ENCODE peak calls at places on chromosome 11, in four cellular contexts. B is H9, H is IMR-90, Q is H1. L is an unnamed sample.

GRCh38 chr11:126834149-126834548 is 166.4 kb downstream of the KIRREL3 start:
- DNase-seq in H (peak), Q (no peak), B (no peak), L (no peak)

GRCh38 chr11:115656684-115657083 is 152.5 kb upstream of the CADM1 start:
- DNase-seq in B (no peak), H (no peak), Q (no peak), L (no peak)

GRCh38 chr11:63768232-63769043 is at the start of gene ZFTA:
- DNase-seq in Q (no peak), B (peak), H (peak), L (peak)

GRCh38 chr11:2521681-2522630 is 77.1 kb downstream of the KCNQ1 start:
- DNase-seq in B (peak), H (no peak), Q (no peak), L (no peak)

GRCh38 chr11:57391111-57391510 is 661 bp upstream of the PRG2 start:
- DNase-seq in Q (no peak), H (no peak), B (no peak), L (no peak)

GRCh38 chr11:22037505-22037904 is 155.4 kb upstream of the ANO5 start:
- DNase-seq in Q (no peak), B (peak), H (no peak), L (peak)

GRCh38 chr11:24356501-24356900 is 140.4 kb upstream of the LUZP2 start:
- DNase-seq in Q (no peak), B (no peak), H (peak), L (peak)

GRCh38 chr11:113331436-113331835 is 17.1 kb downstream of the TTC12 start:
- DNase-seq in H (no peak), Q (no peak), B (no peak), L (no peak)

GRCh38 chr11:21727102-21727501 is 465.8 kb upstream of the ANO5 start:
- DNase-seq in H (no peak), Q (no peak), B (no peak), L (peak)

GRCh38 chr11:64186205-64187165 is 514 bp downstream of the STIP1 start:
- DNase-seq in Q (no peak), H (peak), B (no peak), L (peak)

GRCh38 chr11:15589070-15589626 is 474.4 kb downstream of the INSC start:
- DNase-seq in H (no peak), B (no peak), Q (no peak), L (peak)

GRCh38 chr11:89347071-89347470 is 144.1 kb downstream of the NOX4 start:
- DNase-seq in H (no peak), B (no peak), Q (no peak), L (no peak)

GRCh38 chr11:71527576-71528210 is 626 bp downstream of the KRTAP5-7 start:
- DNase-seq in H (no peak), B (no peak), Q (no peak), L (no peak)

GRCh38 chr11:119144825-119145476 is 3.9 kb upstream of the ABCG4 start:
- DNase-seq in Q (no peak), B (peak), H (peak), L (peak)

GRCh38 chr11:117986981-117987495 is 844 bp downstream of the IL10RA start:
- DNase-seq in B (no peak), Q (no peak), H (no peak), L (no peak)

GRCh38 chr11:31856248-31856647 is 45.1 kb upstream of the PAX6 start:
- DNase-seq in Q (no peak), H (no peak), B (no peak), L (no peak)

GRCh38 chr11:68531129-68531693 is 70.7 kb downstream of the PPP6R3 start:
- DNase-seq in Q (no peak), H (no peak), B (no peak), L (no peak)

DNA sequence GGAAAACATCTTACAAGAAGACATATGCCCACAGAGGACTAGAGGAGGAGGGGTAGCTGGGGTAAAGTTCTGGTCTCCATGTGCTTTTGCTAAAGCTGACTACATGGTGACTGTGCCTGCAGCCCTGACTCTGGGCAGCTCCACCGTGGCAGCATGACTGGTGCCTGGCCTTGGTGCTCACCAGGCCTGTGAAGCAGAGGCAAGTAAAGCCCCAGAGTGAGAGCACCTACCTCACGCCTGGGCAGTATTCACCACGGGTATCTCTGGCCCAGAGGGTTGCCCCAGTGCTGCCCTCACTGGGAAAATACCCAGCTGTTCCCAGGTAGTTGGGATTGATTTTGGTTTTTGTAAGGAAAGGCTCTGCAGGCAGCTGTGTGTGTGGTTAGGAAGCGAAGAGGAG is 78.3 kb downstream of the CTTN start:
- DNase-seq in B (no peak), Q (no peak), H (peak), L (no peak)
- H4K5ac ChIP-seq in B (no peak), Q (no peak), H (no peak), L (no peak)

DNA sequence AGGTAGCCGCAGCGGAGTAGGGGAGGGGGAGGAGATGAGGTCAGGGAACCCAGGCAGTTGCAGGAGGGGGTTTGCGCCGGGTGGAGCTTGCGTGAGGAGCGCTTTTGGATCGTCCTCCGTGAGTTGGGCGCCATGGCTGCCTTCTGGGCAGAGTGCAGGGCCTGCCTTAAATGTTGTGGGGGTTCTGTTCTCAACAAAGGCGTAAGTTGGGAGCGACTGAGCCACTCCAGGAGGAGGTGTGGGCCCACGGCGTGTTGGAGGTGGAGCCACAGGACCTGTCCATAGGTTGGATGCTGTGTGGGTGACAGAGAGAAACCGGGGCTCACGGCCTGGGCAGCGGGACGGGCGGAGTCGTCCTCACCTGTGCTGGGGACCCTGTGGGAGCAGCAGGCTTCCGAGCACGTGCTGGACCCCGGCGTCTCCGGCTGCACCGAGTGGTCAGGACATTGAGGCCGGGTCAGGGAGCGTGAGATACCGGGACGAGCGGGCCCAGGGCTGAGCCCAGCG is 1.1 kb upstream of the PGGHG start:
- DNase-seq in B (peak), H (no peak), Q (no peak), L (no peak)
- H3K23ac ChIP-seq in B (no peak), H (peak), Q (no peak), L (no peak)

GRCh38 chr11:103623933-103624332 is 412.5 kb upstream of the DDI1 start:
- DNase-seq in B (no peak), Q (no peak), H (no peak), L (no peak)

GRCh38 chr11:103624708-103625623 is 411.5 kb upstream of the DDI1 start:
- DNase-seq in H (peak), B (no peak), Q (no peak), L (peak)

GRCh38 chr11:103628121-103628520 is 408.3 kb upstream of the DDI1 start:
- DNase-seq in Q (no peak), H (no peak), B (no peak), L (no peak)

GRCh38 chr11:103622296-103622695 is 414.1 kb upstream of the DDI1 start:
- DNase-seq in H (no peak), Q (no peak), B (no peak), L (no peak)

DNA sequence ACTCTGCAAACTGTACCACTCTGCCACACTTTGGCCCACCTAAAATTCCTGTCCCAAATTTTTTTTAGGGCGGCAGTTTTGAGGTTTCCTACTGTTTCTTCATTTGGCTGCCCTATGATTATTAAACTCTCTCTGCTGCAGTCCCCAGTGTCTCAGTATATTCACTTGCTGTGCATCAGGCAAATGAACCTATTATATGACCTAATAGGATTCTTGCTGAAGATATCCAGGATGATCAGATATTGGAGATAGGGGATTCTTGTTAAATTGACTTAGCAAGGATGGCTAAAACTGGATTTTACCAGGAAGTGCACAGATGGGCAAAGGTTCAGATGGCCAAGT is 410.8 kb upstream of the DDI1 start:
- DNase-seq in B (no peak), Q (no peak), H (no peak), L (no peak)
- H3K27ac ChIP-seq in B (no peak), Q (no peak), H (peak), L (no peak)

GRCh38 chr11:13033760-13034533 is 24.8 kb downstream of the RASSF10 start:
- DNase-seq in B (no peak), H (no peak), Q (no peak), L (no peak)
- H4K5ac ChIP-seq in B (no peak), H (no peak), Q (no peak), L (no peak)

DNA sequence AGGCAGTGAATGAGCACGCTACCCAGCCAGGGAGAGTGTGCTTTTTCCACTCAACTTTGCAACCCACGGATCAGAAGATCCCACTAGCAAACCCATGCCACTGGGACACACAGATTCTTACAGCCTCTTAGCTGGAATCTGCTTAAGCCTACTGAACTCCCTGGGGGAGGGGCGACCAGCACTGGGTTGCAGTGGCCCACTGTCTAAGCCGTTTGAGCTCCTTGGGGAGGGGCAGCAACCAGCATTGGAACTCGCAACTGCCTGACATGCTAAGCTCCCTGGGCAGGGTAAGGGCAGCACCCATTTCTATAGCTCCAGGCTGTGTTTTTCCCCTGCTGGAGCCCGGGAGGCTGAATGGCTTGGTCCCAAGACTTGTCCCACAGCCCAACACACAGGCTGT is 99.6 kb downstream of the FAM168A start:
- DNase-seq in H (no peak), B (no peak), Q (no peak), L (no peak)
- H3K23ac ChIP-seq in H (no peak), B (no peak), Q (no peak), L (no peak)

DNA sequence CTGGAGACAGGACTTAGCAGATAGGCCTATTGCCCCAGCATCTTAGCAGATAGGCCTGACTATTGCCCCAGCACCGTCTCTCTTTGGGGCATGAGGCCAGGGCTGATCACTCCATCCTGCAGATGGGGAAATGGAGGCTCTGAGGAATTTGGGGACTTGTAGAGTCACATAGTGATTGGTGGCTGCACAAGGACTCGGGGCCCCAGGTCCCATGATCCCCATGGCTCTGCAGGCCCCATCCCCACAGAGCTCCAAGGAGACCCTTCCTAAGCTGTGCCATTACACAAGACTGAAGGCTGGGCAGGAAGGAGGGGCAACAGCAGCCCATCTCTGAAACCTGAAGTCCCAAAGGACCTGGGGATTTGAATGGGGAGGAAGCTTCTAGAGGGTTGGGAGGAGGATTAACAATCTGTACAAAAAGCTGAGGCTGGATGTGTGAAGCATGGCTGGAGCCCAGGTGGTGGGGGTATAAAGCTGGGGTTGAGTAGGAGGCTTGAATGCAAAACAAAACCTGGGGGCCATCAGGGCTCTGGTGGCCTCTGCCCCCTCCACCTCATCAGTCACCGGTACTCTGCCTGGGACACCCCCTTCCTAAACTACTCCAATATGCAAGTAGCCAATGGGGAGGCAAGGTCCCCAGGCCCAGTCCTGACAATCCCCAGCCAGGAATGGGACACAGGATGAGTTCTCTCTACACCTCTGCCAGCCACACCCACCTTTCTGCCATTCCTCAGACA is 1.5 kb downstream of the ARAP1 start:
- DNase-seq in H (no peak), Q (no peak), B (no peak), L (no peak)
- H3K27ac ChIP-seq in H (no peak), Q (no peak), B (no peak), L (no peak)

DNA sequence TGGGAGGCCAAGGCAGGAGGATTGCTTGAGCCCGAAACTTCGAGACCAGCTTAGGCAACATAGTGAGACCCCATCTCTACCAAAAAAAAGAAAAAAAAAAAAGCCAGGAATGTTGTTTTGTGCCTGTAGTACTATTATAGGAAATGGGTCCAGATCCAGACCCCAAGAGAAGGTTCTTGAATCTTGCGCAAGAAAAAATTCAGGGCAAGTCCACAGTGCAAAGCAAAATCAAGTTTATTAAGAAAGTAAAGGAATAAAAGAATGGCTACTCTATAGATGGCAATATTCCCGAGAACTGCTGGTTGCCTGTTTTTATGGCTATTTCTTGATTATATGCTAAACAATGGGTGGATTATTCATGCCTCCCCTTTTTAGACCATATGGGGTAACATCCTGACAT is 51.2 kb upstream of the RDX start:
- DNase-seq in B (no peak), H (no peak), Q (no peak), L (no peak)
- H4K5ac ChIP-seq in B (no peak), H (no peak), Q (no peak), L (no peak)

GRCh38 chr11:105609832-105610781 is at the start of gene GRIA4:
- DNase-seq in H (peak), Q (no peak), B (peak), L (peak)
- H3K23ac ChIP-seq in H (peak), Q (no peak), B (no peak), L (no peak)